ENCODE peak calls at places on chromosome 7, in four cellular contexts. One of them, this sample, is unnamed.

GRCh38 chr7:97018126-97018601 is 6.5 kb downstream of the DLX5 start:
- DNase-seq in GM12865: no peak
- DNase-seq in posterior cingulate gyrus: no peak
- DNase-seq in NCI-H2081: no peak
- DNase-seq in this sample: no peak

GRCh38 chr7:30422922-30423321 is 55.7 kb downstream of the NOD1 start:
- DNase-seq in GM12865: no peak
- DNase-seq in posterior cingulate gyrus: no peak
- DNase-seq in NCI-H2081: no peak
- DNase-seq in this sample: no peak

GRCh38 chr7:3650844-3651243 is 349.8 kb downstream of the SDK1 start:
- DNase-seq in GM12865: no peak
- DNase-seq in posterior cingulate gyrus: no peak
- DNase-seq in NCI-H2081: no peak
- DNase-seq in this sample: no peak

GRCh38 chr7:26348234-26348851 is 56.7 kb downstream of the SNX10 start:
- DNase-seq in GM12865: peak; percentile 74
- DNase-seq in posterior cingulate gyrus: no peak
- DNase-seq in NCI-H2081: no peak
- DNase-seq in this sample: no peak

GRCh38 chr7:150957119-150958020 is 20.8 kb downstream of the KCNH2 start:
- DNase-seq in GM12865: no peak
- DNase-seq in posterior cingulate gyrus: no peak
- DNase-seq in NCI-H2081: no peak
- DNase-seq in this sample: no peak

GRCh38 chr7:138886501-138886917 is 88.5 kb upstream of the ATP6V0A4 start:
- DNase-seq in GM12865: peak; percentile 83
- DNase-seq in posterior cingulate gyrus: no peak
- DNase-seq in NCI-H2081: peak; percentile 65
- DNase-seq in this sample: peak; percentile 90

GRCh38 chr7:100476903-100477870 is 1.8 kb downstream of the TSC22D4 start:
- DNase-seq in GM12865: peak; percentile 35
- DNase-seq in posterior cingulate gyrus: no peak
- DNase-seq in NCI-H2081: no peak
- DNase-seq in this sample: no peak

GRCh38 chr7:43692582-43693373 is 36.5 kb downstream of the COA1 start:
- DNase-seq in GM12865: no peak
- DNase-seq in posterior cingulate gyrus: no peak
- DNase-seq in NCI-H2081: no peak
- DNase-seq in this sample: no peak

GRCh38 chr7:76095908-76096307 is 48.0 kb downstream of the MDH2 start:
- DNase-seq in GM12865: no peak
- DNase-seq in posterior cingulate gyrus: no peak
- DNase-seq in NCI-H2081: no peak
- DNase-seq in this sample: no peak

GRCh38 chr7:44274623-44274975 is 50.8 kb downstream of the CAMK2B start:
- DNase-seq in GM12865: no peak
- DNase-seq in posterior cingulate gyrus: no peak
- DNase-seq in NCI-H2081: no peak
- DNase-seq in this sample: no peak

GRCh38 chr7:28137471-28137870 is 43.1 kb downstream of the JAZF1 start:
- DNase-seq in GM12865: no peak
- DNase-seq in posterior cingulate gyrus: no peak
- DNase-seq in NCI-H2081: no peak
- DNase-seq in this sample: no peak

GRCh38 chr7:1843271-1843861 is 173.3 kb downstream of the ELFN1 start:
- DNase-seq in GM12865: no peak
- DNase-seq in posterior cingulate gyrus: peak; percentile 23
- DNase-seq in NCI-H2081: no peak
- DNase-seq in this sample: no peak

GRCh38 chr7:40232242-40232929 is 97.6 kb downstream of the SUGCT start:
- DNase-seq in GM12865: peak; percentile 69
- DNase-seq in posterior cingulate gyrus: no peak
- DNase-seq in NCI-H2081: peak; percentile 31
- DNase-seq in this sample: peak; percentile 2

GRCh38 chr7:2934211-2934731 is 90.2 kb upstream of the GNA12 start:
- DNase-seq in GM12865: no peak
- DNase-seq in posterior cingulate gyrus: no peak
- DNase-seq in NCI-H2081: no peak
- DNase-seq in this sample: no peak

GRCh38 chr7:3551536-3551935 is 250.5 kb downstream of the SDK1 start:
- DNase-seq in GM12865: no peak
- DNase-seq in posterior cingulate gyrus: no peak
- DNase-seq in NCI-H2081: no peak
- DNase-seq in this sample: no peak

GRCh38 chr7:9718071-9718470 is 1255.6 kb upstream of the PHF14 start:
- DNase-seq in GM12865: no peak
- DNase-seq in posterior cingulate gyrus: no peak
- DNase-seq in NCI-H2081: no peak
- DNase-seq in this sample: no peak

GRCh38 chr7:69941077-69941476 is 342.8 kb downstream of the AUTS2 start:
- DNase-seq in GM12865: no peak
- DNase-seq in posterior cingulate gyrus: no peak
- DNase-seq in NCI-H2081: no peak
- DNase-seq in this sample: no peak

GRCh38 chr7:129952164-129952652 is 552 bp downstream of the UBE2H start:
- DNase-seq in GM12865: peak; percentile 69
- DNase-seq in posterior cingulate gyrus: peak; percentile 58
- DNase-seq in NCI-H2081: peak; percentile 42
- DNase-seq in this sample: no peak

GRCh38 chr7:30707391-30708351 is 25.4 kb upstream of the CRHR2 start:
- DNase-seq in GM12865: no peak
- DNase-seq in posterior cingulate gyrus: no peak
- DNase-seq in NCI-H2081: no peak
- DNase-seq in this sample: no peak

GRCh38 chr7:100694196-100694745 is at the start of gene GIGYF1:
- DNase-seq in GM12865: peak; percentile 83
- DNase-seq in posterior cingulate gyrus: peak; percentile 70
- DNase-seq in NCI-H2081: peak; percentile 79
- DNase-seq in this sample: peak; percentile 37

GRCh38 chr7:31995134-31995533 is 75.1 kb downstream of the PDE1C start:
- DNase-seq in GM12865: no peak
- DNase-seq in posterior cingulate gyrus: no peak
- DNase-seq in NCI-H2081: no peak
- DNase-seq in this sample: no peak

GRCh38 chr7:118195837-118196474 is 12.0 kb downstream of the LSM8 start:
- DNase-seq in GM12865: peak; percentile 72
- DNase-seq in posterior cingulate gyrus: peak; percentile 20
- DNase-seq in NCI-H2081: peak; percentile 77
- DNase-seq in this sample: peak; percentile 68

GRCh38 chr7:42237162-42237821 is at the start of gene GLI3:
- DNase-seq in GM12865: peak; percentile 70
- DNase-seq in posterior cingulate gyrus: peak; percentile 39
- DNase-seq in NCI-H2081: no peak
- DNase-seq in this sample: no peak

GRCh38 chr7:147915781-147916180 is 674.8 kb upstream of the C7orf33 start:
- DNase-seq in GM12865: no peak
- DNase-seq in posterior cingulate gyrus: no peak
- DNase-seq in NCI-H2081: no peak
- DNase-seq in this sample: no peak

GRCh38 chr7:107865956-107866775 is 24.8 kb upstream of the DLD start:
- DNase-seq in GM12865: no peak
- DNase-seq in posterior cingulate gyrus: no peak
- DNase-seq in NCI-H2081: no peak
- DNase-seq in this sample: no peak

GRCh38 chr7:152527610-152528032 is 91.8 kb upstream of the KMT2C start:
- DNase-seq in GM12865: no peak
- DNase-seq in posterior cingulate gyrus: no peak
- DNase-seq in NCI-H2081: no peak
- DNase-seq in this sample: no peak

GRCh38 chr7:51482976-51483375 is 166.4 kb upstream of the COBL start:
- DNase-seq in GM12865: no peak
- DNase-seq in posterior cingulate gyrus: no peak
- DNase-seq in NCI-H2081: no peak
- DNase-seq in this sample: no peak